ENCODE peak calls at places on chromosomes 4 and X, in ten cellular contexts. C, N, X, P, H, I, Z, G, V and M are unnamed samples.

GRCh38 chr4:3716876-3717235 is 49.3 kb upstream of the ADRA2C start:
- DNase-seq in C (no peak), N (no peak), X (no peak), P (no peak), H (no peak), I (no peak), Z (peak), G (no peak), V (no peak), M (no peak)

GRCh38 chr4:91116861-91117260 is 989.7 kb downstream of the CCSER1 start:
- DNase-seq in C (no peak), N (peak), X (no peak), P (no peak), H (no peak), I (no peak), Z (no peak), G (peak), V (peak), M (peak)

GRCh38 chrX:10769165-10769564 is 148.8 kb upstream of the MID1 start:
- DNase-seq in C (no peak), N (peak), X (no peak), P (no peak), H (no peak), I (no peak), Z (no peak), G (peak), V (peak), M (peak)

GRCh38 chrX:136525738-136526606 is 6.0 kb upstream of the VGLL1 start:
- DNase-seq in C (peak), N (peak), X (peak), P (peak), H (no peak), I (peak), Z (peak), G (peak), V (peak), M (peak)

GRCh38 chrX:23668335-23668734 is 1.0 kb downstream of the PRDX4 start:
- DNase-seq in C (no peak), N (no peak), X (no peak), P (no peak), H (no peak), I (no peak), Z (no peak), G (no peak), V (peak), M (no peak)

GRCh38 chr4:8110071-8110986 is 48.3 kb downstream of the ABLIM2 start:
- DNase-seq in C (no peak), N (peak), X (no peak), P (no peak), H (no peak), I (peak), Z (no peak), G (peak), V (peak), M (peak)

GRCh38 chr4:125741825-125742452 is 427.2 kb downstream of the FAT4 start:
- DNase-seq in C (no peak), N (peak), X (no peak), P (no peak), H (no peak), I (no peak), Z (no peak), G (peak), V (peak), M (peak)

GRCh38 chrX:72208126-72208525 is 26.6 kb downstream of the PIN4 start:
- DNase-seq in C (no peak), N (peak), X (no peak), P (no peak), H (no peak), I (peak), Z (no peak), G (peak), V (peak), M (no peak)

GRCh38 chr4:105808459-105809041 is 86.7 kb upstream of the NPNT start:
- DNase-seq in C (no peak), N (peak), X (peak), P (no peak), H (no peak), I (no peak), Z (no peak), G (peak), V (peak), M (peak)

GRCh38 chrX:154396948-154397887 is 959 bp upstream of the RPL10 start:
- DNase-seq in C (peak), N (peak), X (no peak), P (peak), H (peak), I (no peak), Z (peak), G (peak), V (peak), M (peak)

GRCh38 chr4:5865896-5866599 is 26.8 kb downstream of the CRMP1 start:
- DNase-seq in C (no peak), N (no peak), X (no peak), P (no peak), H (no peak), I (no peak), Z (no peak), G (peak), V (no peak), M (no peak)

GRCh38 chrX:110847334-110847733 is 51.7 kb upstream of the CHRDL1 start:
- DNase-seq in C (no peak), N (peak), X (no peak), P (no peak), H (no peak), I (no peak), Z (no peak), G (peak), V (peak), M (peak)

GRCh38 chrX:120522820-120523219 is 37.9 kb downstream of the CUL4B start:
- DNase-seq in C (no peak), N (no peak), X (no peak), P (no peak), H (no peak), I (no peak), Z (no peak), G (no peak), V (no peak), M (no peak)

GRCh38 chr4:2083116-2083825 is 24.1 kb downstream of the NAT8L start:
- DNase-seq in C (no peak), N (no peak), X (no peak), P (no peak), H (no peak), I (no peak), Z (no peak), G (no peak), V (no peak), M (no peak)

GRCh38 chr4:92305148-92305877 is 1.5 kb downstream of the GRID2 start:
- DNase-seq in C (peak), N (peak), X (no peak), P (no peak), H (no peak), I (no peak), Z (peak), G (peak), V (peak), M (peak)

GRCh38 chrX:38868941-38869378 is 67.7 kb downstream of the MID1IP1 start:
- DNase-seq in C (no peak), N (peak), X (no peak), P (no peak), H (no peak), I (no peak), Z (no peak), G (peak), V (peak), M (peak)

GRCh38 chrX:34528081-34528480 is 129.0 kb downstream of the TMEM47 start:
- DNase-seq in C (no peak), N (peak), X (no peak), P (no peak), H (no peak), I (peak), Z (no peak), G (no peak), V (peak), M (no peak)

GRCh38 chrX:69077895-69078455 is 87.3 kb downstream of the PJA1 start:
- DNase-seq in C (no peak), N (no peak), X (no peak), P (no peak), H (no peak), I (no peak), Z (no peak), G (no peak), V (no peak), M (no peak)

GRCh38 chr4:110296892-110297291 is 98.5 kb upstream of the ELOVL6 start:
- DNase-seq in C (no peak), N (peak), X (no peak), P (no peak), H (no peak), I (no peak), Z (no peak), G (no peak), V (no peak), M (no peak)

GRCh38 chr4:66688674-66689073 is 856.6 kb downstream of the CENPC start:
- DNase-seq in C (no peak), N (peak), X (no peak), P (no peak), H (no peak), I (no peak), Z (no peak), G (peak), V (peak), M (peak)

GRCh38 chr4:165383757-165384156 is 4.9 kb downstream of the CPE start:
- DNase-seq in C (no peak), N (peak), X (no peak), P (no peak), H (no peak), I (no peak), Z (no peak), G (peak), V (no peak), M (peak)

GRCh38 chrX:96407501-96407900 is 277.1 kb upstream of the DIAPH2 start:
- DNase-seq in C (peak), N (peak), X (no peak), P (no peak), H (no peak), I (no peak), Z (no peak), G (peak), V (peak), M (peak)

GRCh38 chr4:117678861-117679260 is 355.4 kb upstream of the NDST3 start:
- DNase-seq in C (no peak), N (no peak), X (no peak), P (no peak), H (no peak), I (no peak), Z (no peak), G (no peak), V (no peak), M (no peak)

GRCh38 chr4:158871050-158871724 is 102.4 kb downstream of the FNIP2 start:
- DNase-seq in C (no peak), N (no peak), X (no peak), P (no peak), H (no peak), I (no peak), Z (no peak), G (peak), V (no peak), M (no peak)
- TF ChIP-seq CTCF in C (no peak), N (no peak), X (no peak), P (no peak), H (no peak), I (no peak), Z (no peak), G (no peak), V (no peak), M (no peak)

DNA sequence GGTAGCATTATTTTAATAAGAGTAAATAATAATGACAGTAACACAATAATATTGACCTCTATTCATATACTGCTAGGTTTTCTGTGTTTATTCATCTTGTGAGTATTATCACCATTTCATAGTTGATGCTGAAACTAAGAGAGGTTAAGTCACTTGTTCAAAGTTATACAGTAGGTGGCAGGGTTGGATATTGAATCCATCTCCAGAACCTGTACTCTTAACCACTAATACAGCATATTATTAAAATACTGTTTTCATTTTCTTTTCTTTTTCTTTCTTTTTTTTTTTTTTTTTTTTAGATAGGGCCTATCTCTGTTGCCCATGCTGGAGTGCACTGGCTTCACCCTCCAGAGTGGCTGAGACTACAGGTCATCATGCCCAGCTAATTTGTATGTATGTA is 7.1 kb upstream of the ELF2 start:
- DNase-seq in C (no peak), N (peak), X (no peak), P (no peak), H (no peak), I (no peak), Z (no peak), G (peak), V (peak), M (peak)
- TF ChIP-seq CTCF in C (no peak), N (no peak), X (no peak), P (no peak), H (no peak), I (peak), Z (no peak), G (no peak), V (peak), M (peak)

DNA sequence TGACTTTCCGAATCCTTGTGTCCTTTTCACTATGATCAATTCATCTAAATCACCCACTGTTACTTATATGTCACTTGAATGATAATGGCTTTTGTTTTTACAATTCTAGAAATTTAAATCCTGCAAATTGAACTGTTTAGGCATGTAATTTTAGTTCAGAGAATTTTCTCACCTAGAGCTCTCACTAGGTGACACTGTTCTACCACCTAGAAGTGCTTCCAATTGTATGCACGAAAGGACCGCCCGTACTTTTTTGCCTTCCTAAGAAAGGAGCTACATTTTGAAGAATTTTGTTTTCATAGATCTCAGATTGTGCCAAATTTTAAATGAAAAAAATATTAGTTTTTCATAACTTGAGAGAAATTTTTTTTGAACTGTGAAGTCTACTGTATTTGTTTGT is 481.6 kb upstream of the FSTL5 start:
- DNase-seq in C (no peak), N (peak), X (no peak), P (no peak), H (no peak), I (peak), Z (no peak), G (peak), V (peak), M (no peak)
- TF ChIP-seq CTCF in C (no peak), N (peak), X (no peak), P (peak), H (no peak), I (peak), Z (no peak), G (no peak), V (no peak), M (no peak)

GRCh38 chr4:140602714-140603113 is 34.0 kb upstream of the UCP1 start:
- DNase-seq in C (no peak), N (no peak), X (no peak), P (no peak), H (no peak), I (no peak), Z (no peak), G (no peak), V (no peak), M (no peak)
- TF ChIP-seq CTCF in C (no peak), N (no peak), X (no peak), P (no peak), H (no peak), I (no peak), Z (no peak), G (no peak), V (no peak), M (no peak)